ENCODE peak calls at places on chromosome 12, in four cellular contexts. One of them, this sample, is unnamed. For H3K27me3, the result is how much of the 10 kb centered on the place peaks cover.

GRCh38 chr12:80187660-80188090 is 88.3 kb downstream of the OTOGL start:
- DNase-seq in CD8-positive, alpha-beta T cell: no peak
- DNase-seq in neural progenitor cell: no peak
- DNase-seq in uterus: peak
- DNase-seq in this sample: no peak

GRCh38 chr12:106135781-106136180 is 3.0 kb downstream of the NUAK1 start:
- DNase-seq in uterus: no peak
- DNase-seq in neural progenitor cell: peak
- DNase-seq in CD8-positive, alpha-beta T cell: no peak
- DNase-seq in this sample: no peak

GRCh38 chr12:131171029-131171428 is 217.3 kb downstream of the ADGRD1 start:
- DNase-seq in CD8-positive, alpha-beta T cell: no peak
- DNase-seq in uterus: no peak
- DNase-seq in neural progenitor cell: no peak
- DNase-seq in this sample: no peak

GRCh38 chr12:104686196-104686595 is 229.4 kb downstream of the CHST11 start:
- DNase-seq in neural progenitor cell: no peak
- DNase-seq in CD8-positive, alpha-beta T cell: no peak
- DNase-seq in uterus: no peak
- DNase-seq in this sample: no peak

GRCh38 chr12:47758834-47759690 is at the start of gene RAPGEF3:
- DNase-seq in neural progenitor cell: peak
- DNase-seq in CD8-positive, alpha-beta T cell: peak
- DNase-seq in uterus: peak
- DNase-seq in this sample: peak

GRCh38 chr12:5258498-5258897 is 173.4 kb upstream of the NTF3 start:
- DNase-seq in uterus: no peak
- DNase-seq in neural progenitor cell: no peak
- DNase-seq in CD8-positive, alpha-beta T cell: no peak
- DNase-seq in this sample: no peak

GRCh38 chr12:19125325-19125724 is 4.2 kb upstream of the PLEKHA5 start:
- DNase-seq in CD8-positive, alpha-beta T cell: no peak
- DNase-seq in uterus: no peak
- DNase-seq in neural progenitor cell: no peak
- DNase-seq in this sample: no peak

GRCh38 chr12:65853489-65854157 is 29.3 kb downstream of the HMGA2 start:
- DNase-seq in CD8-positive, alpha-beta T cell: no peak
- DNase-seq in uterus: no peak
- DNase-seq in neural progenitor cell: no peak
- DNase-seq in this sample: no peak

GRCh38 chr12:21971344-21971743 is 30.1 kb upstream of the ABCC9 start:
- DNase-seq in neural progenitor cell: peak
- DNase-seq in uterus: no peak
- DNase-seq in CD8-positive, alpha-beta T cell: no peak
- DNase-seq in this sample: no peak

GRCh38 chr12:18595406-18595805 is 142.4 kb downstream of the PLCZ1 start:
- DNase-seq in uterus: no peak
- DNase-seq in CD8-positive, alpha-beta T cell: no peak
- DNase-seq in neural progenitor cell: no peak
- DNase-seq in this sample: no peak

GRCh38 chr12:111937429-111937828 is 75.5 kb downstream of the TMEM116 start:
- DNase-seq in uterus: no peak
- DNase-seq in neural progenitor cell: no peak
- DNase-seq in CD8-positive, alpha-beta T cell: no peak
- DNase-seq in this sample: no peak

GRCh38 chr12:113149361-113150150 is at the start of gene CFAP73:
- DNase-seq in neural progenitor cell: peak
- DNase-seq in CD8-positive, alpha-beta T cell: no peak
- DNase-seq in uterus: no peak
- DNase-seq in this sample: no peak

GRCh38 chr12:75177997-75178396 is 31.6 kb downstream of the KCNC2 start:
- DNase-seq in uterus: no peak
- DNase-seq in neural progenitor cell: no peak
- DNase-seq in CD8-positive, alpha-beta T cell: no peak
- DNase-seq in this sample: no peak

GRCh38 chr12:57766464-57767311 is at the start of gene CYP27B1:
- DNase-seq in uterus: no peak
- DNase-seq in neural progenitor cell: peak
- DNase-seq in CD8-positive, alpha-beta T cell: no peak
- DNase-seq in this sample: no peak

GRCh38 chr12:28535216-28535615 is 345.0 kb downstream of the CCDC91 start:
- DNase-seq in CD8-positive, alpha-beta T cell: no peak
- DNase-seq in uterus: no peak
- DNase-seq in neural progenitor cell: no peak
- DNase-seq in this sample: no peak

GRCh38 chr12:4956054-4956453 is 46.3 kb downstream of the KCNA1 start:
- DNase-seq in uterus: no peak
- DNase-seq in CD8-positive, alpha-beta T cell: no peak
- DNase-seq in neural progenitor cell: no peak
- DNase-seq in this sample: no peak

GRCh38 chr12:106527356-106527755 is 55.4 kb upstream of the RFX4 start:
- DNase-seq in uterus: no peak
- DNase-seq in CD8-positive, alpha-beta T cell: no peak
- DNase-seq in neural progenitor cell: no peak
- DNase-seq in this sample: no peak

GRCh38 chr12:100251917-100252316 is 15.0 kb downstream of the DEPDC4 start:
- DNase-seq in CD8-positive, alpha-beta T cell: no peak
- DNase-seq in neural progenitor cell: no peak
- DNase-seq in uterus: no peak
- DNase-seq in this sample: no peak

GRCh38 chr12:65881965-65882413 is 57.7 kb downstream of the HMGA2 start:
- DNase-seq in uterus: peak
- DNase-seq in CD8-positive, alpha-beta T cell: no peak
- DNase-seq in neural progenitor cell: peak
- DNase-seq in this sample: peak

GRCh38 chr12:114439306-114439705 is 33.4 kb upstream of the TBX5 start:
- DNase-seq in uterus: no peak
- DNase-seq in neural progenitor cell: peak
- DNase-seq in CD8-positive, alpha-beta T cell: no peak
- DNase-seq in this sample: no peak
- H3K27me3 ChIP-seq in uterus: under half
- H3K27me3 ChIP-seq in neural progenitor cell: half or more
- H3K27me3 ChIP-seq in CD8-positive, alpha-beta T cell: under half
- H3K27me3 ChIP-seq in this sample: under half

GRCh38 chr12:110001596-110001995 is 2.4 kb downstream of the ANKRD13A start:
- DNase-seq in uterus: no peak
- DNase-seq in neural progenitor cell: no peak
- DNase-seq in CD8-positive, alpha-beta T cell: no peak
- DNase-seq in this sample: no peak
- H3K4me3 ChIP-seq in uterus: no peak
- H3K4me3 ChIP-seq in neural progenitor cell: no peak
- H3K4me3 ChIP-seq in CD8-positive, alpha-beta T cell: no peak
- H3K4me3 ChIP-seq in this sample: no peak

GRCh38 chr12:123149828-123150272 is 1.0 kb downstream of the PITPNM2 start:
- DNase-seq in uterus: peak
- DNase-seq in CD8-positive, alpha-beta T cell: no peak
- DNase-seq in neural progenitor cell: peak
- DNase-seq in this sample: no peak

GRCh38 chr12:123149088-123149827 is 1.6 kb downstream of the PITPNM2 start:
- DNase-seq in neural progenitor cell: no peak
- DNase-seq in uterus: no peak
- DNase-seq in CD8-positive, alpha-beta T cell: no peak
- DNase-seq in this sample: no peak

GRCh38 chr12:123151679-123152454 is 977 bp upstream of the PITPNM2 start:
- DNase-seq in neural progenitor cell: peak
- DNase-seq in CD8-positive, alpha-beta T cell: no peak
- DNase-seq in uterus: no peak
- DNase-seq in this sample: no peak

GRCh38 chr12:123150804-123151678 is at the start of gene PITPNM2:
- DNase-seq in CD8-positive, alpha-beta T cell: peak
- DNase-seq in uterus: peak
- DNase-seq in neural progenitor cell: peak
- DNase-seq in this sample: no peak

GRCh38 chr12:123150273-123150803 is 552 bp downstream of the PITPNM2 start:
- DNase-seq in neural progenitor cell: peak
- DNase-seq in uterus: peak
- DNase-seq in CD8-positive, alpha-beta T cell: no peak
- DNase-seq in this sample: no peak
- H3K27ac ChIP-seq in neural progenitor cell: no peak
- H3K27ac ChIP-seq in uterus: peak
- H3K27ac ChIP-seq in CD8-positive, alpha-beta T cell: no peak
- H3K27ac ChIP-seq in this sample: peak

GRCh38 chr12:87165733-87166375 is 863.3 kb downstream of the C12orf50 start:
- DNase-seq in uterus: no peak
- DNase-seq in neural progenitor cell: no peak
- DNase-seq in CD8-positive, alpha-beta T cell: no peak
- DNase-seq in this sample: no peak

GRCh38 chr12:87160848-87161601 is 868.2 kb downstream of the C12orf50 start:
- DNase-seq in uterus: no peak
- DNase-seq in neural progenitor cell: no peak
- DNase-seq in CD8-positive, alpha-beta T cell: no peak
- DNase-seq in this sample: no peak

GRCh38 chr12:87157791-87158190 is 871.4 kb downstream of the C12orf50 start:
- DNase-seq in CD8-positive, alpha-beta T cell: no peak
- DNase-seq in uterus: no peak
- DNase-seq in neural progenitor cell: no peak
- DNase-seq in this sample: no peak

GRCh38 chr12:87163122-87163521 is 866.1 kb downstream of the C12orf50 start:
- DNase-seq in uterus: no peak
- DNase-seq in neural progenitor cell: peak
- DNase-seq in CD8-positive, alpha-beta T cell: no peak
- DNase-seq in this sample: no peak
- H3K27me3 ChIP-seq in uterus: under half
- H3K27me3 ChIP-seq in neural progenitor cell: under half
- H3K27me3 ChIP-seq in CD8-positive, alpha-beta T cell: under half
- H3K27me3 ChIP-seq in this sample: under half

GRCh38 chr12:6787309-6787708 is 2.0 kb upstream of the CD4 start:
- DNase-seq in neural progenitor cell: no peak
- DNase-seq in CD8-positive, alpha-beta T cell: no peak
- DNase-seq in uterus: no peak
- DNase-seq in this sample: no peak

GRCh38 chr12:6790496-6791150 is 1.3 kb downstream of the CD4 start:
- DNase-seq in uterus: no peak
- DNase-seq in CD8-positive, alpha-beta T cell: no peak
- DNase-seq in neural progenitor cell: no peak
- DNase-seq in this sample: no peak

GRCh38 chr12:6791931-6792520 is 2.7 kb downstream of the CD4 start:
- DNase-seq in uterus: no peak
- DNase-seq in neural progenitor cell: no peak
- DNase-seq in CD8-positive, alpha-beta T cell: no peak
- DNase-seq in this sample: no peak

GRCh38 chr12:6786416-6787094 is 2.8 kb upstream of the CD4 start:
- DNase-seq in uterus: no peak
- DNase-seq in neural progenitor cell: peak
- DNase-seq in CD8-positive, alpha-beta T cell: no peak
- DNase-seq in this sample: no peak

DNA sequence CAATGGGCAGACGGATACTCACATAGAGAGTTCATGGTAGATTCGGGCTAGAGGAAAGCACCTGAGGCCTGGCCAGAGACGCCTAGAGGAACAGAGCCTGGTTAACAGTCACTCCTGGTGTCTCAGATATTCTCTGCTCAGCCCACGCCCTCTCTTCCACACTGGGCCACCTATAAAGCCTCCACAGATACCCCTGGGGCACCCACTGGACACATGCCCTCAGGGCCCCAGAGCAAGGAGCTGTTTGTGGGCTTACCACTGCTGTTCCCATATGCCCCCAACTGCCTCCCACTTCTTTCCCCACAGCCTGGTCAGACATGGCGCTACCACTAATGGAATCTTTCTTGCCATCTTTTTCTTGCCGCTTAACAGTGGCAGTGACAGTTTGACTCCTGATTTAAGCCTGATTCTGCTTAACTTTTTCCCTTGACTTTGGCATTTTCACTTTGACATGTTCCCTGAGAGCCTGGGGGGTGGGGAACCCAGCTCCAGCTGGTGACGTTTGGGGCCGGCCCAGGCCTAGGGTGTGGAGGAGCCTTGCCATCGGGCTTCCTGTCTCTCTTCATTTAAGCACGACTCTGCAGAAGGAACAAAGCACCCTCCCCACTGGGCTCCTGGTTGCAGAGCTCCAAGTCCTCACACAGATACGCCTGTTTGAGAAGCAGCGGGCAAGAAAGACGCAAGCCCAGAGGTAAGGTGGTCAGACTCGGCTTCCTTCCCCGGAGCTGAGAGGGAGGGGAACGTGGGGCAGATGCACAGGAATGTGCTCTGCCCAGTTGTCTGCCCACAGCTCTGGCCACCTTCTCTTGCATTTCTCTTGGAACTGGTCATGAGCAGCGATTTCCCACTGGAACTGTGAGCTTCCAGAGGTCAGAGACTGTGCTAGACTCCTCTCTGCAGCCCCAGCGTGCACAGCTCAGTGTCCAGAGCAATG is at the start of gene CD4:
- DNase-seq in neural progenitor cell: no peak
- DNase-seq in CD8-positive, alpha-beta T cell: no peak
- DNase-seq in uterus: no peak
- DNase-seq in this sample: no peak
- H3K4me3 ChIP-seq in neural progenitor cell: no peak
- H3K4me3 ChIP-seq in CD8-positive, alpha-beta T cell: no peak
- H3K4me3 ChIP-seq in uterus: no peak
- H3K4me3 ChIP-seq in this sample: peak

DNA sequence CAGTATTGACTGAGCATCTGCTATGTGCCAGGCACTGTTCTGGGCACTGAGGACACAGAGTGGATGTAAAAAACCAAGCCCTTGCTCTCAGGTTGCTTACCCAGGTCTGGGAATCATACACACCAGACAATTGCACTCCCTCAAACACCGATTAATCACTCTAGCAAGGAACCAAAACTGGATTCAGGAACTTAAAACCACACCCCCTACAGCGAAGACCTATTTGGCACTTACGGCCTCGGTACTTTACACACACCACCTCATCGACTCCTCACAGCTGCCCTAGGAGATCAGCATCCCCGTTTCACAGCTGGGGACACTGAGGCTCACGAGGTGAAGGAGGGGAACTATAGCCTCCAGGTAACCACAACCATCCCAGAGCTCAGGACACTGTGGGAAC is 1.6 kb downstream of the GLTP start:
- DNase-seq in CD8-positive, alpha-beta T cell: no peak
- DNase-seq in uterus: no peak
- DNase-seq in neural progenitor cell: no peak
- DNase-seq in this sample: no peak
- H3K27ac ChIP-seq in CD8-positive, alpha-beta T cell: no peak
- H3K27ac ChIP-seq in uterus: no peak
- H3K27ac ChIP-seq in neural progenitor cell: no peak
- H3K27ac ChIP-seq in this sample: no peak

GRCh38 chr12:46101121-46101869 is 110.9 kb upstream of the SCAF11 start:
- DNase-seq in uterus: no peak
- DNase-seq in CD8-positive, alpha-beta T cell: no peak
- DNase-seq in neural progenitor cell: peak
- DNase-seq in this sample: no peak
- H3K27me3 ChIP-seq in uterus: under half
- H3K27me3 ChIP-seq in CD8-positive, alpha-beta T cell: under half
- H3K27me3 ChIP-seq in neural progenitor cell: under half
- H3K27me3 ChIP-seq in this sample: under half